ENCODE peak calls at places on chromosomes 2 and 18, in six cellular contexts. L is heart right ventricle; B is neural progenitor cell; I is CD8-positive, alpha-beta T cell; O is OCI-LY7; X is stomach. T is an unnamed sample. For H3K36me3 and H3K4me1, the result is how much of the 10 kb centered on the place peaks cover.

GRCh38 chr18:58303363-58303762 is 259.3 kb downstream of the NEDD4L start:
- DNase-seq in L (no peak), B (no peak), I (no peak), O (no peak), X (no peak), T (no peak)

GRCh38 chr2:156339110-156339847 is 6.8 kb upstream of the NR4A2 start:
- DNase-seq in L (no peak), B (no peak), I (no peak), O (no peak), X (peak), T (no peak)

GRCh38 chr2:153354406-153354805 is 124.2 kb downstream of the RPRM start:
- DNase-seq in L (no peak), B (no peak), I (no peak), O (no peak), X (no peak), T (no peak)

GRCh38 chr2:234290196-234290595 is 206.7 kb downstream of the ARL4C start:
- DNase-seq in L (no peak), B (no peak), I (no peak), O (peak), X (no peak), T (no peak)

GRCh38 chr18:56869189-56869777 is 218.1 kb downstream of the WDR7 start:
- DNase-seq in L (peak), B (peak), I (no peak), O (peak), X (no peak), T (no peak)

GRCh38 chr2:219998099-219998498 is 370.7 kb downstream of the SLC4A3 start:
- DNase-seq in L (no peak), B (no peak), I (no peak), O (no peak), X (no peak), T (no peak)

GRCh38 chr2:35973132-35973736 is 382.3 kb upstream of the CRIM1 start:
- DNase-seq in L (no peak), B (peak), I (no peak), O (peak), X (no peak), T (no peak)

GRCh38 chr18:9536354-9537152 is 61.2 kb downstream of the RALBP1 start:
- DNase-seq in L (no peak), B (no peak), I (no peak), O (no peak), X (no peak), T (no peak)

GRCh38 chr2:10297950-10298349 is 4.8 kb upstream of the HPCAL1 start:
- DNase-seq in L (peak), B (no peak), I (peak), O (no peak), X (peak), T (no peak)

GRCh38 chr18:68735498-68736343 is 20.8 kb upstream of the TMX3 start:
- DNase-seq in L (no peak), B (peak), I (no peak), O (peak), X (no peak), T (no peak)

GRCh38 chr2:45191972-45192371 is 182.7 kb upstream of the SIX2 start:
- DNase-seq in L (peak), B (no peak), I (no peak), O (no peak), X (no peak), T (no peak)

GRCh38 chr2:221465776-221466175 is 106.3 kb downstream of the EPHA4 start:
- DNase-seq in L (no peak), B (no peak), I (no peak), O (no peak), X (no peak), T (no peak)

GRCh38 chr2:240567872-240568677 is at the start of gene RNPEPL1:
- DNase-seq in L (peak), B (peak), I (peak), O (peak), X (peak), T (peak)

GRCh38 chr2:186709529-186710455 is 15.9 kb downstream of the FAM171B start:
- DNase-seq in L (no peak), B (no peak), I (no peak), O (no peak), X (no peak), T (no peak)

GRCh38 chr18:65753520-65753919 is 2.7 kb downstream of the CDH7 start:
- DNase-seq in L (no peak), B (peak), I (no peak), O (peak), X (no peak), T (no peak)

GRCh38 chr18:22347624-22348511 is 69.8 kb downstream of the CTAGE1 start:
- DNase-seq in L (no peak), B (no peak), I (no peak), O (no peak), X (no peak), T (no peak)

GRCh38 chr2:74498500-74499268 is 719 bp downstream of the LBX2 start:
- DNase-seq in L (no peak), B (peak), I (no peak), O (no peak), X (peak), T (no peak)

GRCh38 chr2:169285528-169285927 is 76.8 kb downstream of the LRP2 start:
- DNase-seq in L (no peak), B (peak), I (no peak), O (no peak), X (no peak), T (no peak)

GRCh38 chr2:221264318-221264717 is 307.8 kb downstream of the EPHA4 start:
- DNase-seq in L (no peak), B (no peak), I (no peak), O (no peak), X (no peak), T (no peak)

GRCh38 chr2:38871432-38871831 is 4.3 kb downstream of the DHX57 start:
- DNase-seq in L (no peak), B (no peak), I (no peak), O (no peak), X (no peak), T (no peak)

GRCh38 chr2:150610670-150611279 is 123.3 kb upstream of the RND3 start:
- DNase-seq in L (no peak), B (peak), I (no peak), O (peak), X (peak), T (no peak)

DNA sequence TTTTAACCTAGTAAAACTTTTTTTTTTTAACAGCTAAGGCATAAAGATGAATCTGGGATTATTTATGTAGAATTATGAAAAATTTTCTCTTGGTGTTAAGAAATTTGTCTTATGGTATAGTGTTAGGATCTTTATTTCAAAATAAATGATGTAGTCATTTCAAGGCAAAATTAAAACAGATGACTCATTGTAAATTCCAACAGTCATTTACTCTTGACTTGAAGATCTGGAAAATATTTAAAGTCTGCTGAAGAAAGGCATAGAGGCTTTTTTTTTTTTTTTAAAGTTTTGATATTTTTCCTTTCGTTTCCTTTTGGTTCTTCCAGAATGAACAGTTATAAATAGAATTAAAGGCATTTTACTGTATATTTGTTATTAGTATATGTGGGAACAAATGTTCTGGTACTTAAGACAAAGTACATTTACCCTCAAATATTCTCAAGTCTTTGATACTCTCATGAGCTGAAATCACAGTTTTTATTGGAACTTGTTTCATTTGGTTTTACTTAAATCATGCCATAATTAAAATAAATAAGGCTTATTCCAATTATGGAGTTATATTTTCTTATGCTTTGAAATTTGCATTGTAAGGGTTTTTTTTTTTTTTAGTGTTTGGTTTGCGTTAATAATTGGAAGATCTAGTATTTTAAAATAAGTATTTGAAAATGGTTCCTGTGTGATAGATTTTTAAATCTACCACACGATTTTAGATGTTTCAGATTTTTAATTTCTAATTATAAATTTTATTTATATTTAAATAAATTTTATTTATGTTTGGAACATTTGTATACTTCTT is 29.9 kb downstream of the GLS start:
- DNase-seq in L (no peak), B (no peak), I (no peak), O (no peak), X (no peak), T (no peak)
- H3K36me3 ChIP-seq in L (under half), B (under half), I (under half), O (half or more), X (under half), T (half or more)

GRCh38 chr18:77004555-77005380 is 127.8 kb downstream of the MBP start:
- DNase-seq in L (no peak), B (no peak), I (no peak), O (no peak), X (no peak), T (no peak)
- H3K4me3 ChIP-seq in L (no peak), B (no peak), I (no peak), O (no peak), X (no peak), T (no peak)

DNA sequence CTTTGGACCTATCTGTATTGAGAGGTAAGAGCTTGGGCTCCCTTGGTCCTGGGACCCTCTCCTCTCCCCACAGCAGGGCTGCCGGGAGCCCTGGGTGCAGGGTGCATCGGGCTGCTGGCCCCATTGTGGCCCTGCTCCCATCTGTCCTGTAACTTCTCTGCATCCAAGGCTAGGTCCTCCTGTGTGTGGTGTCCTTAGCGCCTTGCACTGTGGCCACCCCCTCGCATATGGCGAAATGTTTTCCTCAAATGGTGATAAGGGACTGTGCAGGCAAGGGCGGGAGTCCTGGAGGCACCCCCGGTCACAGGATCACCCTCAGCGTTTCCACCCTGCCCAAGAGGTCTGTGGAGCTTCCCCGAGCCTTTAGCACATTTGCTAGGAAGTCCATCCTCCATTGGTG is 208.2 kb downstream of the SH3RF3 start:
- DNase-seq in L (no peak), B (no peak), I (no peak), O (no peak), X (no peak), T (no peak)
- H3K4me1 ChIP-seq in L (under half), B (under half), I (under half), O (under half), X (under half), T (under half)

DNA sequence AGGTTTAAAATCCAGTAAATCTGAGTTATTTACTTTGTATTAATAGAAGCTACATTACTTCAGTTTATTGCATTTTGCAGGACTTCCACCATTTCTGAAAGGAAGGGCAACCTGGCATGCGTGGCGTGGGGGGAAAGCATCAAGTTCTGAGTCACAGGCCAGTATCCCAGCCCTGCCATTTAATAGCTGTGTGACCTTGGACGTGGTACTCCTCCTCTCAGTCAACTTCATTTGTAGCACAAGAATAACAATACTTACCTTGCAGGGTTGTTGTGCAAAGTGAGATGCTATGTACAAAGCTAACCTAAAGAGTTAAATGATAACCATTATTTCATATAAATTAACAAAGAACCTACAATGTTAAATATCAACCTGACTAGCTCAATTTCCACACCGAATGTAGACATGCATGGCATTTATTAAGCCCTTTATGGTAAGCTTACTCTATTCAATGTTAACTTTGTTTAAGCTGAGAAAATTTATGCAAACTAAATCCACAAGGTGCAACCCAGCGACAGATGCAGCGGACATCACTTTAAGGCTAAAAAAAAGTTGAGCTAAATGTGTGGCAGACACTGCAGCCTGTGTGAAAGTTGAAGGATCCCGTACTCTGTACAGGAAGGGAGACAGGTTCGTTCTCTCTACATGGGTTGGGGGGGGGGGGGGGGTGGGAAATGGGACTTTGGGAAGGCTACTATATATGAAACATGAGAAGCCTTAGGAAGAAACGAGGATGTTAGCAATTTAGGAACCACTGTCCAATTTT is 17.2 kb upstream of the STPG4 start:
- DNase-seq in L (no peak), B (no peak), I (no peak), O (no peak), X (no peak), T (no peak)
- H3K36me3 ChIP-seq in L (under half), B (under half), I (under half), O (half or more), X (under half), T (half or more)

GRCh38 chr2:226800941-226801784 is 1.5 kb upstream of the IRS1 start:
- DNase-seq in L (peak), B (peak), I (peak), O (peak), X (peak), T (peak)
- H3K4me3 ChIP-seq in L (peak), B (peak), I (peak), O (peak), X (peak), T (peak)

DNA sequence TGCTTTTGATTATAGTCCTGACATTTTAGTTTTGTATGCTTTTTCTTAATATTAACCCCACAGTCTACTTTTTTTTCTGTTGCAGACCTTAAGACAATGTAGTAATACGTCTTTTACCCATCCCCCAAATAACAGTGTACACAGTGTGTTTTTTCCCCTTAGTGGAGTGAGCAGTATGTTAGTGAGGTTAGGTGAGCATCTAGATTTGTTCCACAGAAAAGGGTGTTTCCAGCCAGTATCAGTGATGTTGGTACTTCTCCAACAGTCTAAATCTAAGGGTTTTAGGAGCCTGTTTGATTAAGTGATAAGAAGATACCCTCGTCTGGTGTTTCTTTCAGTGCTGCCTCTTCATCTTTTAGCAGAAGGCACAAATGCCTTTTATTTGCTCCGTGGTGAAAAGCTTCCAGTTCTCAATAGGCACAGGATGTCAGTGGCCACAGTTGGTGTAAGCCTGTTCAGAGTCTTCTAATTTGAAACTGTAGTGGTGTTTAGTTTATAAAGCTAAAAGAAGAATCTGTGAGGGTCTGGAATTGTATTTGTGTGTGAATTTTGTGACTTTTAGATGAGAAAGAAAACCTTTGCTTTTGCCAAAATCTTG is 71.1 kb downstream of the MAP4K4 start:
- DNase-seq in L (no peak), B (no peak), I (no peak), O (peak), X (no peak), T (no peak)
- H3K4me1 ChIP-seq in L (half or more), B (half or more), I (half or more), O (under half), X (under half), T (half or more)

GRCh38 chr18:23916338-23916737 is 98.2 kb upstream of the TTC39C start:
- DNase-seq in L (no peak), B (no peak), I (no peak), O (no peak), X (no peak), T (no peak)

GRCh38 chr18:23906658-23907057 is 107.9 kb upstream of the TTC39C start:
- DNase-seq in L (no peak), B (no peak), I (no peak), O (no peak), X (no peak), T (no peak)

GRCh38 chr18:23910032-23910431 is 104.5 kb upstream of the TTC39C start:
- DNase-seq in L (no peak), B (no peak), I (no peak), O (no peak), X (no peak), T (no peak)

GRCh38 chr18:23908827-23909226 is 105.7 kb upstream of the TTC39C start:
- DNase-seq in L (no peak), B (no peak), I (no peak), O (peak), X (no peak), T (no peak)

DNA sequence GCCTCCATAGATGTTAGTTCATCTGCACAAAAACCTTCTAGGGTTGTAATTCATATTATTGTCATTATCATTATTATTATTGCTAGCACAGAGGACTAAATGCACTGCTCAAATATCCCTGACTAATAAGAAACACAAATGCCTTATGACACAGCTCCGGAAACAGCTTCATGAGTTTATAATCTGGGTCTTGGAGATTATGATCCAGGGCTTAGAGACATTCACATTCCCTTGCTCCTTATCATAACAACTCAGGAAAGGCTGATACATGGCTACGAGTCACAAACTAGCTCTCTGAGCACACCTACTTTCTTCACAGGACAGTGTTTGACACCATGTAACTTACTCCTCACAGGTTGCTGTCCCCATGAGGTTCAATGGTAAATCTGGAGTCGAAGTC is 102.2 kb upstream of the TTC39C start:
- DNase-seq in L (no peak), B (no peak), I (no peak), O (no peak), X (no peak), T (no peak)
- H3K36me3 ChIP-seq in L (under half), B (under half), I (under half), O (under half), X (under half), T (half or more)

T was measured in RWPE2.